ENCODE peak calls at places on chromosomes 12 and 14, in five cellular contexts. M, G, R, E and Z are unnamed samples.

GRCh38 chr12:123094349-123095073 is 56.4 kb downstream of the PITPNM2 start:
- DNase-seq in M (peak), G (no peak), R (peak), E (no peak), Z (no peak)

GRCh38 chr12:56007892-56008471 is 10.9 kb downstream of the SUOX start:
- DNase-seq in M (no peak), G (no peak), R (no peak), E (no peak), Z (no peak)

GRCh38 chr12:53096089-53096741 is 1.3 kb upstream of the IGFBP6 start:
- DNase-seq in M (no peak), G (no peak), R (no peak), E (no peak), Z (peak)

GRCh38 chr14:65471038-65471878 is 58.7 kb downstream of the FUT8 start:
- DNase-seq in M (no peak), G (peak), R (peak), E (no peak), Z (no peak)

GRCh38 chr12:3574986-3575385 is 84.0 kb downstream of the PRMT8 start:
- DNase-seq in M (no peak), G (no peak), R (no peak), E (no peak), Z (no peak)

GRCh38 chr14:104395276-104395675 is 184.3 kb upstream of the C14orf180 start:
- DNase-seq in M (no peak), G (no peak), R (no peak), E (no peak), Z (no peak)

GRCh38 chr14:100434033-100434601 is 111.0 kb downstream of the SLC25A47 start:
- DNase-seq in M (no peak), G (no peak), R (no peak), E (no peak), Z (no peak)

GRCh38 chr14:90381011-90381790 is 15.6 kb upstream of the CALM1 start:
- DNase-seq in M (peak), G (no peak), R (peak), E (no peak), Z (no peak)

GRCh38 chr14:100907240-100907639 is 3.7 kb upstream of the RTL1 start:
- DNase-seq in M (no peak), G (no peak), R (no peak), E (no peak), Z (no peak)

GRCh38 chr12:53006810-53007742 is 820 bp downstream of the EIF4B start:
- DNase-seq in M (peak), G (peak), R (peak), E (no peak), Z (peak)

GRCh38 chr14:75088153-75088552 is 18.7 kb downstream of the ZC2HC1C start:
- DNase-seq in M (no peak), G (no peak), R (no peak), E (no peak), Z (no peak)

GRCh38 chr12:76143343-76144252 is 59.1 kb upstream of the NAP1L1 start:
- DNase-seq in M (no peak), G (peak), R (no peak), E (no peak), Z (no peak)

GRCh38 chr14:23076785-23077408 is 18.0 kb downstream of the ACIN1 start:
- DNase-seq in M (peak), G (no peak), R (peak), E (no peak), Z (no peak)

GRCh38 chr12:73465106-73465505 is 1072.5 kb upstream of the ATXN7L3B start:
- DNase-seq in M (no peak), G (no peak), R (no peak), E (peak), Z (peak)
- TF ChIP-seq SP1 in M (no peak), G (no peak), R (no peak), E (no peak), Z (no peak)

GRCh38 chr12:124162151-124163110 is 132.5 kb upstream of the RFLNA start:
- DNase-seq in M (no peak), G (no peak), R (peak), E (no peak), Z (no peak)
- TF ChIP-seq USF2 in M (no peak), G (no peak), R (no peak), E (no peak), Z (no peak)

GRCh38 chr12:100566887-100567637 is 6.4 kb upstream of the GAS2L3 start:
- DNase-seq in M (no peak), G (peak), R (no peak), E (no peak), Z (no peak)
- TF ChIP-seq SP1 in M (no peak), G (no peak), R (no peak), E (no peak), Z (no peak)

GRCh38 chr14:78446807-78447206 is 276.6 kb downstream of the NRXN3 start:
- DNase-seq in M (no peak), G (no peak), R (peak), E (no peak), Z (no peak)
- TF ChIP-seq USF2 in M (no peak), G (no peak), R (no peak), E (no peak), Z (no peak)